ENCODE peak calls at places on chromosomes 6 and 20, in four cellular contexts. F, G, R and H are unnamed samples.

GRCh38 chr6:158789115-158789917 is 29.9 kb downstream of the EZR start:
- DNase-seq in G (peak; percentile 28), F (no peak), R (no peak), H (no peak)

GRCh38 chr6:122394016-122394415 is 5.4 kb upstream of the HSF2 start:
- DNase-seq in F (no peak), R (no peak), G (no peak), H (no peak)

GRCh38 chr6:98529364-98529763 is 305.0 kb upstream of the POU3F2 start:
- DNase-seq in G (no peak), R (no peak), F (no peak), H (no peak)

GRCh38 chr20:8932192-8933150 is 136.4 kb upstream of the PLCB4 start:
- DNase-seq in G (no peak), F (no peak), R (peak; percentile 73), H (no peak)

GRCh38 chr6:16764188-16764950 is 3.1 kb upstream of the ATXN1 start:
- DNase-seq in R (peak; percentile 57), F (no peak), G (no peak), H (no peak)

GRCh38 chr6:159654483-159655098 is 38.5 kb downstream of the SOD2 start:
- DNase-seq in R (peak; percentile 43), F (peak; percentile 41), G (no peak), H (peak; percentile 48)

GRCh38 chr6:38943964-38944363 is 104.6 kb upstream of the GLP1R start:
- DNase-seq in G (no peak), F (no peak), R (no peak), H (no peak)

GRCh38 chr6:121436966-121437756 is 1.7 kb downstream of the GJA1 start:
- DNase-seq in G (no peak), R (peak; percentile 82), F (no peak), H (no peak)

GRCh38 chr6:143634486-143634885 is 43.3 kb upstream of the PHACTR2 start:
- DNase-seq in R (no peak), F (no peak), G (no peak), H (no peak)

GRCh38 chr6:143376861-143377260 is 73.6 kb downstream of the ADAT2 start:
- DNase-seq in R (no peak), G (no peak), F (no peak), H (no peak)

GRCh38 chr20:32285621-32286334 is 8.3 kb downstream of the KIF3B start:
- DNase-seq in G (no peak), F (no peak), R (no peak), H (no peak)

GRCh38 chr6:166958926-166959861 is 2.8 kb upstream of the RNASET2 start:
- DNase-seq in F (no peak), R (peak; percentile 19), G (no peak), H (no peak)

GRCh38 chr6:18244251-18244650 is 20.1 kb downstream of the DEK start:
- DNase-seq in F (no peak), R (no peak), G (no peak), H (no peak)

GRCh38 chr20:57837208-57838035 is 127.6 kb upstream of the PMEPA1 start:
- DNase-seq in F (no peak), R (no peak), G (no peak), H (no peak)

GRCh38 chr6:76789580-76789979 is 673.7 kb downstream of the HTR1B start:
- DNase-seq in R (no peak), F (no peak), G (no peak), H (no peak)

GRCh38 chr20:64258071-64258823 is 2.7 kb downstream of the PCMTD2 start:
- DNase-seq in R (no peak), G (no peak), F (no peak), H (no peak)

GRCh38 chr20:59939879-59940128 is 301 bp downstream of the PPP1R3D start:
- DNase-seq in G (peak; percentile 48), R (no peak), F (no peak), H (no peak)

GRCh38 chr6:136790411-136791295 is 1.6 kb downstream of the MAP3K5 start:
- DNase-seq in G (no peak), R (peak; percentile 31), F (no peak), H (no peak)

GRCh38 chr20:56540415-56540814 is 7.4 kb downstream of the FAM209B start:
- DNase-seq in G (no peak), R (no peak), F (no peak), H (no peak)

GRCh38 chr6:39853604-39854003 is 61.4 kb downstream of the DAAM2 start:
- DNase-seq in F (no peak), R (no peak), G (no peak), H (no peak)

GRCh38 chr6:91437295-91437694 is 850.4 kb upstream of the MAP3K7 start:
- DNase-seq in F (no peak), G (no peak), R (peak; percentile 3), H (no peak)

GRCh38 chr6:659716-660581 is 3.0 kb upstream of the HUS1B start:
- DNase-seq in F (no peak), R (no peak), G (no peak), H (no peak)

GRCh38 chr20:20953738-20954657 is 152.2 kb downstream of the LINC00237 start:
- DNase-seq in G (no peak), F (no peak), R (no peak), H (no peak)

GRCh38 chr20:22732751-22733150 is 148.4 kb upstream of the FOXA2 start:
- DNase-seq in R (no peak), F (no peak), G (no peak), H (no peak)

GRCh38 chr20:35434085-35435005 is 3.7 kb downstream of the GDF5 start:
- DNase-seq in F (no peak), G (no peak), R (no peak), H (no peak)

GRCh38 chr20:47502801-47503239 is 1.1 kb downstream of the NCOA3 start:
- DNase-seq in G (no peak), F (no peak), R (peak; percentile 58), H (peak; percentile 68)
- TF ChIP-seq POLR2AphosphoS5 in G (no peak), F (no peak), R (no peak), H (no peak)

DNA sequence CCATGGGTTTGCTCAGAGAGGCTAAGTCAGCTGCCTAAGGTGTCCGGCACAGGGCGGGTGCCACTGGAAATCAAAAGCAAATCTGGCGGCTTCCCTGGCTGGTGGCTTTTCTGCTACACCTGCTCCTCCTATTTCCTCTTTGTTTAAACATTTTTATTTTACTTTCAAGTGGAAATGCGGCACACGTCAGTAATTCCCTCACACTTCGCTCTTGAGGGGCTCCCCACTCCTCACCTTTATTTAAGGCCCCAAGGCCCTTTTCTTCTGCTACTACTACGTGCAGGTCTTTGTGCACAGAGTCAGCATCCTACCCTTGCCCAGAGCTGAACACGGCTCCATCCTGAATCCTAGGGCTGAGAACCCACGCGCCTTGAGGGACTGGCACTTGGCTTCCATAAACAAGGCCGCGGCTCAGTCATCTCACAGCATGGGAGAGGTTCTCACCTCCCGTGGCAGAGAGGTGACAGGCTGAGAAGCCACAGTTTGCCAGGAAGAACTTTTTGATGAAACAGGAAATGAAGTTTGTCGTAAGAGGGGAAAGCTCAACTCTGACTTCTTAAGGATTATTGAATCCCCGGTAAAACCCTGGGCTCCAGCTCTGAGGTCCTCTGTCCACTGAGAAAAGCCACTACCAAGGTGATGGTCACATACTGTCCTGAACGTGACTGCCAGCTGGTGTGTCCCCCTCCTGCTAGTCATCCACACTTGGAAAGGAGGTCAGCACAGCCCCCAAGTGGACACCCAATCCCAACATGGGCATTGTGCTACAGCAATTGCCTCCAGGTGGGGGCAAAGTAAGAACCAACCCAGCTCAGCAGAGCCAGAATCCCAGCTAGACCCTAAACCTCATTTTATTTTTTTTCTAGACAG is 48.0 kb downstream of the NFATC2 start:
- DNase-seq in F (no peak), G (no peak), R (no peak), H (no peak)
- H3K27ac ChIP-seq in F (no peak overlapping the region), G (no peak overlapping the region), R (no peak overlapping the region), H (no peak overlapping the region)

DNA sequence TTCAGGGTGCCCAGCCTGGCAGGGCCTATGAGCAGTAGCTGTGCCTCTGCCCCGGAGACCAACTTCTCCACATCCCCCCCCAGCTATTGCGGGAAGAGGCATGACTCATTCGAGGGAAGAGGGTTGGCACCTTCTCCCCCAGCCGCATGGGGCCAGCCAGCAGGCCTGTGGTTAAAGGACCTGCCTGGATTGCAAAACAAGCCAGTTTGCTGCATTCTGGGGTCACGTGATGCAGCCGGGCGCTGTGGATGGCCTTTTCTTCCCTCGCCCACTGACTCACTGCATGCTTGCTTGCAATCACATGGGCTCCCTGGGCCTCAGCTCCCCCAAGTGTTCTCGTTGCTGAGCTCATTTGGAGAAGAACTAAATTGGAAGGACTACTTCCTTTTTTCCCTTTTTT is 182.5 kb downstream of the MAFB start:
- DNase-seq in G (peak; percentile 66), R (peak; percentile 34), F (peak; percentile 78), H (peak; percentile 20)
- TF ChIP-seq POLR2AphosphoS5 in G (no peak), R (no peak), F (peak; percentile 35), H (no peak)

DNA sequence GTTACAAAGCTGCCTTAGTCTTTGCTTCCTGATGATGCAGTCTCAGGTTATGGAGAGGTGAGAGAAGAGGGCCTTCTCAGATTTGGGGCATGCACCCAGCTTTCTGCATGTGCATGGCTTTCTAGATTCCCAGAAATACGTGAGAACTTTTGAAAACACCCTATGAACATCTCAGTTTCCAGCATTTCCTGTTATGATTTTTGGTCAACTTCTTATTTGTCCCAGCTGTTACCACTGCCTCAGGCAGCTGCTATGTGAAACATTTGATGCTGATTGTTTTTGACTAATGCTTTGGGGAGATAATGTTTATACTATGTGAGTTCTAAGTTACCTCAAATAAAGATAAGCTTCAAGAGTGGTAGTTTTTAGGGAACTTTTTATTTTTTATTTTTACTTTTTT is 9.5 kb upstream of the SNAP25 start:
- DNase-seq in R (no peak), F (no peak), G (no peak), H (no peak)
- H3K27ac ChIP-seq in R (no peak overlapping the region), F (no peak overlapping the region), G (no peak overlapping the region), H (no peak overlapping the region)

DNA sequence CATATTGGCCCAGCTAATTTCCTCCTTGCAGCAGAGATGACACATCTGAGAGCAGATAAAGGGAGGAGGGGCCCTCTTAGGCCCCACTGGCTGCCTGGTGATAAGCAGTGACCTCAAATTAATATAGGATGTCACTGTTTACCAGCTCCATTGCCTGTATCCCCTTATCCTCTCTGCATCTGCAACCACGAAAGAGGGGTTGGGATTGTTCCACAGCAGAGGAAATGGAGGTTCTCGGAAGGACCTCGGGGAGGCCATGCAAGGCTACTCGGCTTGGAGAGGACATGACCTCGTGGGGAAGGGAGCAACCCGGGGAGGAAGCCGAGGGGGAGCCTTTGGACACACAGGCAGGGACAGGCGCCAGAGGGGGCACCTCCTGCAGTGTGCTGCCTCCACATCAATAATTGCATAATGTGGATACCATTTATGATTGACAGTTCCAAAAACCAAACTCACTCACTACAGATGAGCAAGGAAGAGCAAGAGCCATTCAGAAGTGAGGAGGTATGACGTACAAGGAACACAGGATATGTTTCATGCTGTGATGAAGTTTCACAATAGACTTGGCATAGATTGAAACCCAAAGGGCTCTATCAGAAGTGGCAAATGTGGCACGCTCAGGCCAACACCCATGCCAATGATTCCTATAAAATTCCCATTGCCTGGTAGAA is 177.2 kb upstream of the RNF24 start:
- DNase-seq in F (no peak), R (no peak), G (no peak), H (no peak)
- TF ChIP-seq POLR2AphosphoS5 in F (no peak), R (no peak), G (no peak), H (no peak)

DNA sequence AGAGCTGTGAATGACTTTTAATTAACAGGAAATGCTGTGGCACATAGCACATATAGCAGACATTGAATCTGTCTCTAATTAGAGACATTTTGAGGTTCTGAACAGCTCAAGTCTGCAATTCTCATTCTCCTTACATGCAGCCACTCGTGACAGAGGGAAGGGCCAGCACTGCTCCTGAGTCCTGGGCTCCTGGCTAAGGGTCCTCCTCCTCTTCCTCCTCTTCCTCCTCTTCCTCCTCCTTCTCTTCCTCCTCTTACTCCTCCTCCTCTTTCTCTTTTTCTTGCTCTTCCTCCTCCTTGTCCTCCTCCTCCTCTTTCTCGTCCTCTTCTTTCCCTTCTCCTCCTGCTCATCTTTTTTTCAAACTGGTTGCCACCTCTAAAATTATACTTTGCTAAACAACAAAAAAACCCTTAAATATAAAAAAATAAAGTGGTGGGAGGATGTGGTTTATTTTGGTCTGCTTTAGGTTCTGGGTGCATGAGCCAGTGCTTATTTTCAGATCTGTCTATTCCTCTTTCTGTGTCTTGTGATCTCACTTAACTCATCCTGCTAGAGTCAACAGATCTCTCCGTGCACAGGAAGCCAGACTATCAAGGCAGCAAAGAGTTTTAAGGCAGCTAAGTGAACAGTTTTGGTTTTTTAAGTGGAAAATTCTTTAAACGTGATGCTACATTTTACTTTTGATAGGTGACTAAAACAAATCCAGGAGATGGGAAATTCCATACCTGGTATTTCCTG is 159.3 kb downstream of the CD83 start:
- DNase-seq in F (no peak), G (no peak), R (no peak), H (no peak)
- H3K27ac ChIP-seq in F (no peak overlapping the region), G (peak overlapping the region; percentile 16), R (no peak overlapping the region), H (peak overlapping the region; percentile 70)